ENCODE peak calls at places on chromosomes 12 and 14, in seven cellular contexts. One of them, this sample, is unnamed.

GRCh38 chr14:76261371-76261811 is 109.7 kb downstream of the GPATCH2L start:
- DNase-seq in right atrium auricular region: peak; percentile 26
- DNase-seq in mesendoderm: peak; percentile 62
- DNase-seq in testis: no peak
- DNase-seq in tibial nerve: no peak
- DNase-seq in endothelial cell of umbilical vein: no peak
- DNase-seq in upper lobe of right lung: no peak
- DNase-seq in this sample: peak; percentile 3

GRCh38 chr12:84183576-84183975 is 729.0 kb downstream of the SLC6A15 start:
- DNase-seq in right atrium auricular region: no peak
- DNase-seq in mesendoderm: no peak
- DNase-seq in testis: no peak
- DNase-seq in tibial nerve: no peak
- DNase-seq in endothelial cell of umbilical vein: no peak
- DNase-seq in upper lobe of right lung: no peak
- DNase-seq in this sample: no peak

GRCh38 chr14:95156765-95157194 is 549 bp downstream of the DICER1 start:
- DNase-seq in right atrium auricular region: no peak
- DNase-seq in mesendoderm: no peak
- DNase-seq in testis: peak; percentile 50
- DNase-seq in tibial nerve: no peak
- DNase-seq in endothelial cell of umbilical vein: peak; percentile 34
- DNase-seq in upper lobe of right lung: peak; percentile 83
- DNase-seq in this sample: peak; percentile 66

GRCh38 chr12:112877006-112877405 is 29.8 kb upstream of the OAS1 start:
- DNase-seq in right atrium auricular region: no peak
- DNase-seq in mesendoderm: no peak
- DNase-seq in testis: no peak
- DNase-seq in tibial nerve: no peak
- DNase-seq in endothelial cell of umbilical vein: no peak
- DNase-seq in upper lobe of right lung: no peak
- DNase-seq in this sample: no peak

GRCh38 chr14:24839617-24840203 is 205.7 kb upstream of the GZMB start:
- DNase-seq in right atrium auricular region: no peak
- DNase-seq in mesendoderm: no peak
- DNase-seq in testis: no peak
- DNase-seq in tibial nerve: no peak
- DNase-seq in endothelial cell of umbilical vein: no peak
- DNase-seq in upper lobe of right lung: no peak
- DNase-seq in this sample: no peak

GRCh38 chr14:100988011-100988410 is 84.5 kb upstream of the RTL1 start:
- DNase-seq in right atrium auricular region: no peak
- DNase-seq in mesendoderm: no peak
- DNase-seq in testis: no peak
- DNase-seq in tibial nerve: no peak
- DNase-seq in endothelial cell of umbilical vein: peak; percentile 34
- DNase-seq in upper lobe of right lung: no peak
- DNase-seq in this sample: no peak

GRCh38 chr12:55931780-55932545 is 1.0 kb downstream of the DGKA start:
- DNase-seq in right atrium auricular region: peak; percentile 63
- DNase-seq in mesendoderm: peak; percentile 40
- DNase-seq in testis: peak; percentile 74
- DNase-seq in tibial nerve: peak; percentile 36
- DNase-seq in endothelial cell of umbilical vein: peak; percentile 50
- DNase-seq in upper lobe of right lung: peak; percentile 80
- DNase-seq in this sample: peak; percentile 56

GRCh38 chr14:50260511-50260910 is 29.1 kb upstream of the SOS2 start:
- DNase-seq in right atrium auricular region: no peak
- DNase-seq in mesendoderm: peak; percentile 55
- DNase-seq in testis: peak; percentile 23
- DNase-seq in tibial nerve: no peak
- DNase-seq in endothelial cell of umbilical vein: peak; percentile 37
- DNase-seq in upper lobe of right lung: no peak
- DNase-seq in this sample: no peak

GRCh38 chr14:28704153-28704552 is 62.4 kb upstream of the FOXG1 start:
- DNase-seq in right atrium auricular region: no peak
- DNase-seq in mesendoderm: no peak
- DNase-seq in testis: no peak
- DNase-seq in tibial nerve: no peak
- DNase-seq in endothelial cell of umbilical vein: no peak
- DNase-seq in upper lobe of right lung: no peak
- DNase-seq in this sample: no peak

GRCh38 chr12:66011731-66012130 is 118.8 kb downstream of the LLPH start:
- DNase-seq in right atrium auricular region: no peak
- DNase-seq in mesendoderm: no peak
- DNase-seq in testis: no peak
- DNase-seq in tibial nerve: no peak
- DNase-seq in endothelial cell of umbilical vein: peak; percentile 33
- DNase-seq in upper lobe of right lung: no peak
- DNase-seq in this sample: no peak

GRCh38 chr12:130434560-130434959 is 96.9 kb downstream of the PIWIL1 start:
- DNase-seq in right atrium auricular region: no peak
- DNase-seq in mesendoderm: no peak
- DNase-seq in testis: no peak
- DNase-seq in tibial nerve: peak; percentile 6
- DNase-seq in endothelial cell of umbilical vein: no peak
- DNase-seq in upper lobe of right lung: peak; percentile 59
- DNase-seq in this sample: no peak

GRCh38 chr12:75479963-75480461 is 543 bp upstream of the GLIPR1 start:
- DNase-seq in right atrium auricular region: no peak
- DNase-seq in mesendoderm: no peak
- DNase-seq in testis: no peak
- DNase-seq in tibial nerve: no peak
- DNase-seq in endothelial cell of umbilical vein: peak; percentile 57
- DNase-seq in upper lobe of right lung: no peak
- DNase-seq in this sample: no peak

GRCh38 chr12:21988619-21989018 is 47.4 kb upstream of the ABCC9 start:
- DNase-seq in right atrium auricular region: no peak
- DNase-seq in mesendoderm: no peak
- DNase-seq in testis: no peak
- DNase-seq in tibial nerve: no peak
- DNase-seq in endothelial cell of umbilical vein: no peak
- DNase-seq in upper lobe of right lung: no peak
- DNase-seq in this sample: no peak

GRCh38 chr14:100914597-100915021 is 11.1 kb upstream of the RTL1 start:
- DNase-seq in right atrium auricular region: no peak
- DNase-seq in mesendoderm: no peak
- DNase-seq in testis: no peak
- DNase-seq in tibial nerve: no peak
- DNase-seq in endothelial cell of umbilical vein: peak; percentile 79
- DNase-seq in upper lobe of right lung: no peak
- DNase-seq in this sample: no peak

GRCh38 chr14:93832665-93833064 is 44.4 kb upstream of the PRIMA1 start:
- DNase-seq in right atrium auricular region: no peak
- DNase-seq in mesendoderm: no peak
- DNase-seq in testis: peak; percentile 54
- DNase-seq in tibial nerve: no peak
- DNase-seq in endothelial cell of umbilical vein: no peak
- DNase-seq in upper lobe of right lung: no peak
- DNase-seq in this sample: peak; percentile 70

GRCh38 chr14:68824517-68825347 is 31.9 kb upstream of the ZFP36L1 start:
- DNase-seq in right atrium auricular region: peak; percentile 83
- DNase-seq in mesendoderm: peak; percentile 91
- DNase-seq in testis: peak; percentile 93
- DNase-seq in tibial nerve: peak; percentile 84
- DNase-seq in endothelial cell of umbilical vein: peak; percentile 66
- DNase-seq in upper lobe of right lung: peak; percentile 93
- DNase-seq in this sample: peak; percentile 89

GRCh38 chr14:74459289-74459946 is 33.4 kb upstream of the SYNDIG1L start:
- DNase-seq in right atrium auricular region: peak; percentile 57
- DNase-seq in mesendoderm: peak; percentile 69
- DNase-seq in testis: peak; percentile 64
- DNase-seq in tibial nerve: no peak
- DNase-seq in endothelial cell of umbilical vein: peak; percentile 49
- DNase-seq in upper lobe of right lung: no peak
- DNase-seq in this sample: peak; percentile 35

GRCh38 chr12:59803735-59804134 is 207.9 kb downstream of the SLC16A7 start:
- DNase-seq in right atrium auricular region: no peak
- DNase-seq in mesendoderm: peak; percentile 57
- DNase-seq in testis: no peak
- DNase-seq in tibial nerve: no peak
- DNase-seq in endothelial cell of umbilical vein: no peak
- DNase-seq in upper lobe of right lung: no peak
- DNase-seq in this sample: no peak

GRCh38 chr12:127280393-127281275 is 986.3 kb upstream of the TMEM132C start:
- DNase-seq in right atrium auricular region: no peak
- DNase-seq in mesendoderm: peak; percentile 64
- DNase-seq in testis: peak; percentile 82
- DNase-seq in tibial nerve: no peak
- DNase-seq in endothelial cell of umbilical vein: no peak
- DNase-seq in upper lobe of right lung: peak; percentile 82
- DNase-seq in this sample: peak; percentile 35

GRCh38 chr12:8712572-8712971 is 14.8 kb downstream of the RIMKLB start:
- DNase-seq in right atrium auricular region: no peak
- DNase-seq in mesendoderm: no peak
- DNase-seq in testis: no peak
- DNase-seq in tibial nerve: no peak
- DNase-seq in endothelial cell of umbilical vein: peak; percentile 62
- DNase-seq in upper lobe of right lung: no peak
- DNase-seq in this sample: no peak

GRCh38 chr14:57692671-57693070 is 173.2 kb downstream of the SLC35F4 start:
- DNase-seq in right atrium auricular region: no peak
- DNase-seq in mesendoderm: peak; percentile 61
- DNase-seq in testis: no peak
- DNase-seq in tibial nerve: no peak
- DNase-seq in endothelial cell of umbilical vein: peak; percentile 68
- DNase-seq in upper lobe of right lung: no peak
- DNase-seq in this sample: no peak

GRCh38 chr12:93137656-93138612 is 208.8 kb upstream of the EEA1 start:
- DNase-seq in right atrium auricular region: no peak
- DNase-seq in mesendoderm: peak; percentile 28
- DNase-seq in testis: no peak
- DNase-seq in tibial nerve: no peak
- DNase-seq in endothelial cell of umbilical vein: no peak
- DNase-seq in upper lobe of right lung: no peak
- DNase-seq in this sample: no peak

GRCh38 chr12:107133462-107133861 is 40.1 kb upstream of the CRY1 start:
- DNase-seq in right atrium auricular region: no peak
- DNase-seq in mesendoderm: peak; percentile 74
- DNase-seq in testis: no peak
- DNase-seq in tibial nerve: no peak
- DNase-seq in endothelial cell of umbilical vein: no peak
- DNase-seq in upper lobe of right lung: no peak
- DNase-seq in this sample: no peak

GRCh38 chr14:96579358-96579757 is 77.2 kb downstream of the PAPOLA start:
- DNase-seq in right atrium auricular region: no peak
- DNase-seq in mesendoderm: no peak
- DNase-seq in testis: no peak
- DNase-seq in tibial nerve: no peak
- DNase-seq in endothelial cell of umbilical vein: no peak
- DNase-seq in upper lobe of right lung: no peak
- DNase-seq in this sample: no peak
- H3K36me3 ChIP-seq in right atrium auricular region: no peaks in the 10 kb centered on the region
- H3K36me3 ChIP-seq in mesendoderm: no peaks in the 10 kb centered on the region
- H3K36me3 ChIP-seq in testis: no peaks in the 10 kb centered on the region
- H3K36me3 ChIP-seq in tibial nerve: no peaks in the 10 kb centered on the region
- H3K36me3 ChIP-seq in endothelial cell of umbilical vein: no peaks in the 10 kb centered on the region
- H3K36me3 ChIP-seq in upper lobe of right lung: no peaks in the 10 kb centered on the region
- H3K36me3 ChIP-seq in this sample: no peaks in the 10 kb centered on the region

GRCh38 chr14:91983571-91983970 is 36.1 kb upstream of the FBLN5 start:
- DNase-seq in right atrium auricular region: no peak
- DNase-seq in mesendoderm: no peak
- DNase-seq in testis: no peak
- DNase-seq in tibial nerve: no peak
- DNase-seq in endothelial cell of umbilical vein: peak; percentile 82
- DNase-seq in upper lobe of right lung: no peak
- DNase-seq in this sample: no peak
- H3K36me3 ChIP-seq in right atrium auricular region: peaks cover 25% of the 10 kb centered on the region
- H3K36me3 ChIP-seq in mesendoderm: peaks cover 1% of the 10 kb centered on the region
- H3K36me3 ChIP-seq in testis: no peaks in the 10 kb centered on the region
- H3K36me3 ChIP-seq in tibial nerve: peaks cover 7% of the 10 kb centered on the region
- H3K36me3 ChIP-seq in endothelial cell of umbilical vein: peaks cover 3% of the 10 kb centered on the region
- H3K36me3 ChIP-seq in upper lobe of right lung: peaks cover 19% of the 10 kb centered on the region
- H3K36me3 ChIP-seq in this sample: no peaks in the 10 kb centered on the region

DNA sequence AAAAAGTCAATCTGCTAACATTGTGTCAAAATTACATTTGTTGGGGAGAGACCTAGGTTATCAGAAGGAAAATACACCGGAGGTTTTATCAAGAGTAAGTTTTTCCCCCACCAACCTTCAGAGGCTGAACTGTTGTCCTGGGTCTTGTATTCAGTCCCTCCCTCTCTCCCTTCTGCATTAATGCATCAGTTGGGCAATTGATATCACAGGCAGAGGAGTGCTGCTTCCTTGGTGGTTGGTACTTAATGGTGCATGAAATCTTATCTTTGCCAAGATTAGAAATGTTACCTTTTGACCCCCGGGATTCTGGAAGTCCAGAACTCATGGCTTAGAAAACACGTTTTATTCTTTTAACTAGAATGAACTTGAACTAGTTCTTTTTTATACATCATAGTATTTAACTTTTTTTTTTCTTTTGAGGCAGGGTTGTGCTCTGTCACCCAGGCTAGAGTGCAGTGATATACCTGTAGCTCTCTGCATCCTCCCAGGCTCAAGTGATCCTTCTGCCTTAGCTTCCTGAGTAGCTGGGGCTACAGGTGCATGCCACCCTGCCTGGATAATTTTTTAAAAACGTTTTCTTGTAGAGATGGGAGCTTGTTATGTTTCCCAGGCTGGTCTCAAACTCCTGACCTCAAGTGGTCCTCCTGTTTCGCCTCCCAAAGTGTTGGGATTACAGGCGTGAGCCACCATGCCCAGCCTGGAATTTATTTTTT is 4.9 kb downstream of the PCBP2 start:
- DNase-seq in right atrium auricular region: no peak
- DNase-seq in mesendoderm: no peak
- DNase-seq in testis: no peak
- DNase-seq in tibial nerve: no peak
- DNase-seq in endothelial cell of umbilical vein: no peak
- DNase-seq in upper lobe of right lung: no peak
- DNase-seq in this sample: no peak
- H3K36me3 ChIP-seq in right atrium auricular region: peaks cover 78% of the 10 kb centered on the region
- H3K36me3 ChIP-seq in mesendoderm: peaks cover 33% of the 10 kb centered on the region
- H3K36me3 ChIP-seq in testis: no peaks in the 10 kb centered on the region
- H3K36me3 ChIP-seq in tibial nerve: peaks cover 10% of the 10 kb centered on the region
- H3K36me3 ChIP-seq in endothelial cell of umbilical vein: peaks cover 57% of the 10 kb centered on the region
- H3K36me3 ChIP-seq in upper lobe of right lung: peaks cover 78% of the 10 kb centered on the region
- H3K36me3 ChIP-seq in this sample: peaks cover 68% of the 10 kb centered on the region

DNA sequence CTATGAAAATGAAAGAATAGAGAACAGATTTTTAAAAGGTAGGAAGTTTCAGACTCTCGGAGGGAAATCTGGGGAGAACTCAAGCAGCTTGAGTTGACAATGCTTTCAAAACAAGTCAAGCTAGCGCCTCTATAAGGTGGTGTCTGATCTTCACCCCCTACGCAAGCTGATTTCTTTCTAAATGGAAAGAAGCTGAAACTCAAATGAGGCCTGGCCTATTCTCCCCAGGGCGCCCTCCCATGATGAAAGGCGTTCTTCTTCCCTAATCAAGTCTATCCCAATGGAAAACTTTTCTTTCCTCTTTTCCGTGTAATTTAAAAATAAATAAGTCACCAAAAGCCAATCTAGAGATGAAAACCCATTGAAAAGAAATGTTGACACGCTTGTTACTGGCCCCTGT is 20.6 kb downstream of the PTHLH start:
- DNase-seq in right atrium auricular region: no peak
- DNase-seq in mesendoderm: no peak
- DNase-seq in testis: no peak
- DNase-seq in tibial nerve: no peak
- DNase-seq in endothelial cell of umbilical vein: no peak
- DNase-seq in upper lobe of right lung: no peak
- DNase-seq in this sample: no peak
- H3K36me3 ChIP-seq in right atrium auricular region: no peaks in the 10 kb centered on the region
- H3K36me3 ChIP-seq in mesendoderm: no peaks in the 10 kb centered on the region
- H3K36me3 ChIP-seq in testis: no peaks in the 10 kb centered on the region
- H3K36me3 ChIP-seq in tibial nerve: no peaks in the 10 kb centered on the region
- H3K36me3 ChIP-seq in endothelial cell of umbilical vein: no peaks in the 10 kb centered on the region
- H3K36me3 ChIP-seq in upper lobe of right lung: no peaks in the 10 kb centered on the region
- H3K36me3 ChIP-seq in this sample: no peaks in the 10 kb centered on the region